ENCODE peak calls at places on chromosomes 7 and 10, in seven cellular contexts. J is breast epithelium, S is HepG2, K is HCT116, B is prostate gland, W is transverse colon, Z is stomach. P is an unnamed sample.

GRCh38 chr7:54944179-54944578 is 74.6 kb upstream of the EGFR start:
- DNase-seq in J (no peak), S (no peak), K (no peak), B (peak), W (no peak), Z (no peak), P (no peak)

GRCh38 chr10:112115781-112116385 is 67.7 kb downstream of the GPAM start:
- DNase-seq in J (no peak), S (peak), K (peak), B (no peak), W (peak), Z (peak), P (no peak)

GRCh38 chr10:125117941-125118630 is 42.3 kb downstream of the CTBP2 start:
- DNase-seq in J (peak), S (no peak), K (no peak), B (peak), W (peak), Z (peak), P (peak)

GRCh38 chr10:23351914-23352313 is 7.3 kb upstream of the C10orf67 start:
- DNase-seq in J (no peak), S (no peak), K (no peak), B (no peak), W (no peak), Z (no peak), P (no peak)

GRCh38 chr10:110363572-110364411 is 59.1 kb upstream of the SMNDC1 start:
- DNase-seq in J (peak), S (no peak), K (no peak), B (no peak), W (peak), Z (no peak), P (no peak)

GRCh38 chr7:1158203-1159126 is 1.5 kb downstream of the ZFAND2A start:
- DNase-seq in J (no peak), S (peak), K (no peak), B (no peak), W (no peak), Z (no peak), P (no peak)

GRCh38 chr10:103481974-103482531 is 3.0 kb upstream of the CALHM3 start:
- DNase-seq in J (no peak), S (peak), K (peak), B (peak), W (no peak), Z (no peak), P (no peak)

GRCh38 chr10:36172574-36172973 is 530.5 kb upstream of the FZD8 start:
- DNase-seq in J (no peak), S (no peak), K (no peak), B (no peak), W (no peak), Z (no peak), P (no peak)

GRCh38 chr10:112628951-112629604 is 182.1 kb downstream of the VTI1A start:
- DNase-seq in J (no peak), S (no peak), K (no peak), B (no peak), W (no peak), Z (no peak), P (no peak)

GRCh38 chr10:124715479-124715878 is 28.7 kb downstream of the FAM53B start:
- DNase-seq in J (no peak), S (no peak), K (no peak), B (no peak), W (no peak), Z (no peak), P (no peak)

GRCh38 chr7:100655908-100656674 is at the start of gene ACTL6B:
- DNase-seq in J (no peak), S (no peak), K (no peak), B (no peak), W (peak), Z (peak), P (no peak)

GRCh38 chr7:34041716-34042115 is 136.4 kb downstream of the BMPER start:
- DNase-seq in J (no peak), S (no peak), K (no peak), B (no peak), W (no peak), Z (no peak), P (no peak)

GRCh38 chr10:11610855-11611247 is 599 bp downstream of the USP6NL start:
- DNase-seq in J (no peak), S (no peak), K (no peak), B (peak), W (peak), Z (no peak), P (peak)

GRCh38 chr10:75396861-75397570 is 4.5 kb downstream of the ZNF503 start:
- DNase-seq in J (no peak), S (no peak), K (no peak), B (peak), W (peak), Z (peak), P (no peak)

GRCh38 chr7:44145419-44145968 is 4.4 kb upstream of the MYL7 start:
- DNase-seq in J (no peak), S (no peak), K (no peak), B (no peak), W (no peak), Z (no peak), P (peak)

GRCh38 chr7:74355091-74355490 is 65.9 kb downstream of the CLIP2 start:
- DNase-seq in J (no peak), S (peak), K (peak), B (no peak), W (peak), Z (peak), P (no peak)

GRCh38 chr10:110110338-110110737 is 97.1 kb upstream of the MXI1 start:
- DNase-seq in J (no peak), S (no peak), K (no peak), B (no peak), W (no peak), Z (no peak), P (no peak)

GRCh38 chr7:95527033-95527775 is 41.5 kb downstream of the ASB4 start:
- DNase-seq in J (peak), S (peak), K (peak), B (peak), W (peak), Z (no peak), P (peak)

GRCh38 chr7:87497482-87497881 is 22.0 kb upstream of the ABCB4 start:
- DNase-seq in J (no peak), S (peak), K (no peak), B (no peak), W (no peak), Z (no peak), P (no peak)

GRCh38 chr7:155378580-155378934 is 79.4 kb upstream of the EN2 start:
- DNase-seq in J (no peak), S (no peak), K (no peak), B (peak), W (no peak), Z (no peak), P (no peak)

GRCh38 chr10:73581912-73582311 is 9.2 kb downstream of the USP54 start:
- DNase-seq in J (no peak), S (no peak), K (no peak), B (no peak), W (no peak), Z (no peak), P (no peak)

GRCh38 chr7:85320699-85321476 is 134.0 kb upstream of the SEMA3D start:
- DNase-seq in J (no peak), S (no peak), K (no peak), B (no peak), W (no peak), Z (no peak), P (no peak)

GRCh38 chr7:139071683-139072082 is 35.8 kb upstream of the ZC3HAV1L start:
- DNase-seq in J (no peak), S (no peak), K (no peak), B (no peak), W (peak), Z (no peak), P (no peak)

GRCh38 chr10:71828702-71829101 is 22.3 kb downstream of the PSAP start:
- DNase-seq in J (no peak), S (no peak), K (no peak), B (no peak), W (no peak), Z (no peak), P (no peak)

GRCh38 chr10:689433-690226 is at the start of gene DIP2C:
- DNase-seq in J (no peak), S (peak), K (peak), B (peak), W (peak), Z (peak), P (peak)

GRCh38 chr7:75993689-75994387 is 557 bp downstream of the TMEM120A start:
- DNase-seq in J (peak), S (peak), K (no peak), B (no peak), W (peak), Z (peak), P (peak)

GRCh38 chr7:86667732-86668131 is 24.0 kb downstream of the GRM3 start:
- DNase-seq in J (no peak), S (no peak), K (peak), B (no peak), W (no peak), Z (no peak), P (no peak)

GRCh38 chr7:5143935-5144903 is 45.8 kb upstream of the WIPI2 start:
- DNase-seq in J (no peak), S (no peak), K (no peak), B (no peak), W (peak), Z (peak), P (no peak)

GRCh38 chr7:76403780-76404494 is 5.6 kb downstream of the SSC4D start:
- DNase-seq in J (no peak), S (peak), K (no peak), B (no peak), W (peak), Z (no peak), P (no peak)

GRCh38 chr10:75111906-75112703 is 649 bp downstream of the SAMD8 start:
- DNase-seq in J (peak), S (peak), K (peak), B (peak), W (peak), Z (peak), P (peak)

GRCh38 chr10:76113952-76114351 is 682.5 kb downstream of the LRMDA start:
- DNase-seq in J (no peak), S (peak), K (no peak), B (no peak), W (no peak), Z (no peak), P (no peak)

GRCh38 chr7:70595741-70596574 is 536.0 kb upstream of the GALNT17 start:
- DNase-seq in J (no peak), S (no peak), K (no peak), B (no peak), W (peak), Z (peak), P (no peak)

GRCh38 chr7:28758186-28758585 is 199.9 kb downstream of the TRIL start:
- DNase-seq in J (no peak), S (no peak), K (no peak), B (no peak), W (no peak), Z (no peak), P (no peak)

GRCh38 chr10:49649936-49650723 is 29.3 kb upstream of the C10orf53 start:
- DNase-seq in J (no peak), S (no peak), K (no peak), B (no peak), W (no peak), Z (peak), P (no peak)

GRCh38 chr7:133023370-133024075 is 58.4 kb downstream of the CHCHD3 start:
- DNase-seq in J (no peak), S (no peak), K (no peak), B (no peak), W (no peak), Z (no peak), P (no peak)
- TF ChIP-seq POLR2AphosphoS5 in J (no peak), S (no peak), K (no peak), B (no peak), W (no peak), Z (no peak), P (no peak)

GRCh38 chr10:48604039-48604407 is 850 bp downstream of the ARHGAP22 start:
- DNase-seq in J (no peak), S (no peak), K (no peak), B (no peak), W (no peak), Z (no peak), P (peak)
- H3K4me3 ChIP-seq in J (peak), S (no peak), K (peak), B (no peak), W (no peak), Z (peak), P (peak)

GRCh38 chr7:130278892-130279690 is 12.4 kb downstream of the CPA2 start:
- DNase-seq in J (no peak), S (no peak), K (no peak), B (no peak), W (no peak), Z (no peak), P (no peak)
- TF ChIP-seq POLR2AphosphoS5 in J (no peak), S (no peak), K (no peak), B (no peak), W (no peak), Z (no peak), P (no peak)

GRCh38 chr10:26437637-26438461 is at the start of gene APBB1IP:
- DNase-seq in J (peak), S (no peak), K (no peak), B (no peak), W (peak), Z (peak), P (peak)

GRCh38 chr10:26441491-26442214 is 3.5 kb downstream of the APBB1IP start:
- DNase-seq in J (no peak), S (no peak), K (no peak), B (no peak), W (no peak), Z (no peak), P (no peak)

GRCh38 chr10:26440091-26440445 is 1.9 kb downstream of the APBB1IP start:
- DNase-seq in J (no peak), S (no peak), K (no peak), B (no peak), W (no peak), Z (no peak), P (no peak)

GRCh38 chr10:26438534-26439269 is 561 bp downstream of the APBB1IP start:
- DNase-seq in J (no peak), S (no peak), K (no peak), B (no peak), W (peak), Z (no peak), P (peak)

DNA sequence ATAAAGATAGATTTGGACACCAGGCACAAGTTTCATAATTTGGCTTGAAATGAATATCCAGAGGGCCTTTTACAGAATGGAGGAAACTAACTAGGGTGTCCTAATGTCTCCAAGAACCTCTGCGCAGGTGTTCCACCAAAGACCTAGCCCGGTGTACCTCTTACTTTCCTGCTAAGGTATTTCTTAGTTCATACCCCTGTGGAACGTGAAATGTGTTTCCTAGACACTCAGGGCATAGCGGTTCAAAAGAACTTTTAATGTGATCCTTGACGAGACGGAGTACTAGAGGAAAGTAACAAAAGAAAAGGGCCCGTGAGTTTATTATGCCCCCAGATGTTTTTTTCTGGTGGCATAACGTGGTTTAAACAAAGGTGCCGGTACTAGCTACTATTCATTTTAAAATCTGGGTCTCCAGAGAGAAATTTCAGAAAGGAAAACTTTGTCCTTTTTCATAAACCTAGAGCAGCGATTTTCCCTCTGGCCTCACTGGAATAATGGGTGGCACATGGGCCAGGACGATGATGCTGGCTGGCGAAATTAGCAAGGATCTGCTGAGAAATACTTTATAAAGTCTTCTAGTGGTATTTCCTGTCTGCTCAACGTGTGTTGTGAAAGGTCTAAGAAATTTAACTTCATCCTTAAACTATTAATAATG is 1.4 kb downstream of the APBB1IP start:
- DNase-seq in J (no peak), S (no peak), K (no peak), B (no peak), W (no peak), Z (no peak), P (no peak)
- H3K4me3 ChIP-seq in J (peak), S (no peak), K (no peak), B (no peak), W (peak), Z (peak), P (peak)

GRCh38 chr10:3996697-3997096 is 211.7 kb upstream of the KLF6 start:
- DNase-seq in J (no peak), S (no peak), K (no peak), B (no peak), W (no peak), Z (no peak), P (no peak)

GRCh38 chr10:3990307-3990706 is 205.3 kb upstream of the KLF6 start:
- DNase-seq in J (no peak), S (no peak), K (no peak), B (no peak), W (no peak), Z (no peak), P (no peak)

GRCh38 chr10:3995302-3996210 is 210.5 kb upstream of the KLF6 start:
- DNase-seq in J (no peak), S (no peak), K (no peak), B (no peak), W (no peak), Z (no peak), P (no peak)

GRCh38 chr10:3987142-3987974 is 202.3 kb upstream of the KLF6 start:
- DNase-seq in J (no peak), S (no peak), K (no peak), B (no peak), W (no peak), Z (no peak), P (no peak)

GRCh38 chr10:3992374-3993178 is 207.6 kb upstream of the KLF6 start:
- DNase-seq in J (no peak), S (no peak), K (no peak), B (no peak), W (no peak), Z (no peak), P (no peak)
- TF ChIP-seq POLR2AphosphoS5 in J (no peak), S (no peak), K (no peak), B (no peak), W (no peak), Z (no peak), P (no peak)